ENCODE peak calls at places on chromosomes 4 and X, in seven cellular contexts. G is H9; X is vagina; P is body of pancreas; J is CD4-positive, alpha-beta T cell; K is sigmoid colon; S is lower lobe of right lung. W is an unnamed sample.

GRCh38 chrX:153588021-153588781 is 10.7 kb downstream of the CCNQ start:
- DNase-seq in X (no peak), P (no peak), S (no peak), G (no peak), K (no peak), J (no peak), W (no peak)

GRCh38 chrX:131975851-131976250 is 47.3 kb upstream of the STK26 start:
- DNase-seq in P (no peak), X (no peak), S (no peak), J (no peak), K (no peak), G (no peak), W (no peak)

GRCh38 chr4:118307619-118308018 is 45.2 kb downstream of the PRSS12 start:
- DNase-seq in X (no peak), K (no peak), S (no peak), G (no peak), P (no peak), J (no peak), W (no peak)

GRCh38 chr4:7842384-7843279 is 97.0 kb downstream of the AFAP1 start:
- DNase-seq in K (peak), G (no peak), S (no peak), J (no peak), X (peak), P (peak), W (peak)

GRCh38 chr4:98496446-98496845 is 162.0 kb downstream of the TSPAN5 start:
- DNase-seq in X (no peak), J (no peak), P (no peak), K (no peak), S (no peak), G (no peak), W (no peak)

GRCh38 chrX:135522878-135523693 is 2.6 kb downstream of the INTS6L start:
- DNase-seq in P (no peak), S (no peak), J (no peak), K (no peak), G (no peak), X (no peak), W (no peak)

GRCh38 chr4:136369073-136369472 is 1163.2 kb downstream of the PCDH18 start:
- DNase-seq in K (no peak), P (no peak), G (no peak), S (no peak), X (no peak), J (no peak), W (no peak)

GRCh38 chrX:119635799-119636198 is 29.6 kb upstream of the NKRF start:
- DNase-seq in J (no peak), G (peak), X (no peak), K (no peak), S (no peak), P (no peak), W (no peak)

GRCh38 chr4:1412376-1413220 is 6.4 kb upstream of the NKX1-1 start:
- DNase-seq in J (no peak), S (peak), X (peak), K (no peak), P (no peak), G (peak), W (no peak)

GRCh38 chr4:155787113-155787710 is 28.4 kb downstream of the GUCY1B1 start:
- DNase-seq in J (no peak), X (no peak), K (no peak), S (no peak), P (peak), G (no peak), W (peak)

GRCh38 chr4:54794033-54794432 is 136.3 kb downstream of the KIT start:
- DNase-seq in J (no peak), P (no peak), G (no peak), S (no peak), K (no peak), X (no peak), W (no peak)

GRCh38 chr4:102429553-102429952 is 71.6 kb upstream of the NFKB1 start:
- DNase-seq in P (no peak), J (no peak), X (no peak), G (no peak), K (no peak), S (no peak), W (peak)

GRCh38 chr4:8538703-8539567 is 41.3 kb upstream of the GPR78 start:
- DNase-seq in J (no peak), S (no peak), X (no peak), K (no peak), P (peak), G (no peak), W (peak)

GRCh38 chr4:182575225-182575624 is 332.0 kb downstream of the TENM3 start:
- DNase-seq in X (no peak), K (no peak), J (no peak), G (no peak), P (no peak), S (no peak), W (no peak)

GRCh38 chr4:182577411-182577810 is 334.2 kb downstream of the TENM3 start:
- DNase-seq in G (no peak), P (no peak), J (no peak), X (no peak), K (no peak), S (no peak), W (no peak)

GRCh38 chr4:182574706-182575105 is 331.5 kb downstream of the TENM3 start:
- DNase-seq in J (no peak), P (no peak), K (no peak), X (no peak), G (no peak), S (no peak), W (no peak)

GRCh38 chr4:182578402-182578801 is 335.2 kb downstream of the TENM3 start:
- DNase-seq in X (no peak), K (no peak), P (no peak), J (no peak), S (no peak), G (no peak), W (peak)

GRCh38 chr4:182576609-182577289 is 333.5 kb downstream of the TENM3 start:
- DNase-seq in J (no peak), G (no peak), X (no peak), P (no peak), K (no peak), S (no peak), W (peak)
- H3K27ac ChIP-seq in J (no peak), G (no peak), X (no peak), P (no peak), K (peak), S (no peak), W (peak)

GRCh38 chr4:153585021-153585420 is 99.1 kb upstream of the TLR2 start:
- DNase-seq in G (no peak), S (no peak), K (no peak), J (no peak), P (no peak), X (no peak), W (no peak)
- TF ChIP-seq CTCF in G (no peak), S (no peak), K (no peak), J (no peak), P (no peak), X (no peak), W (no peak)

GRCh38 chrX:16431266-16431665 is 218.7 kb upstream of the S100G start:
- DNase-seq in G (no peak), X (no peak), S (no peak), K (no peak), J (no peak), P (no peak), W (no peak)

GRCh38 chrX:16435399-16435986 is 214.5 kb upstream of the S100G start:
- DNase-seq in X (no peak), K (no peak), J (no peak), G (no peak), P (no peak), S (no peak), W (no peak)

GRCh38 chrX:16436348-16437188 is 213.4 kb upstream of the S100G start:
- DNase-seq in S (peak), P (peak), K (peak), G (peak), X (no peak), J (peak), W (peak)

GRCh38 chrX:16429391-16429790 is 220.6 kb upstream of the S100G start:
- DNase-seq in P (no peak), K (no peak), G (no peak), S (peak), X (no peak), J (no peak), W (no peak)

GRCh38 chrX:16433021-16433420 is 216.9 kb upstream of the S100G start:
- DNase-seq in K (no peak), P (no peak), X (no peak), J (no peak), S (no peak), G (no peak), W (no peak)
- H3K27ac ChIP-seq in K (no peak), P (no peak), X (no peak), J (no peak), S (no peak), G (no peak), W (no peak)

GRCh38 chr4:148542922-148543623 is 100.9 kb upstream of the NR3C2 start:
- DNase-seq in P (no peak), G (no peak), K (no peak), S (no peak), X (no peak), J (no peak), W (peak)

GRCh38 chr4:148539387-148539786 is 97.2 kb upstream of the NR3C2 start:
- DNase-seq in J (no peak), G (no peak), K (no peak), S (no peak), X (no peak), P (no peak), W (no peak)

GRCh38 chr4:148540622-148541326 is 98.6 kb upstream of the NR3C2 start:
- DNase-seq in K (no peak), X (no peak), P (no peak), S (no peak), J (no peak), G (no peak), W (no peak)
- TF ChIP-seq CTCF in K (no peak), X (no peak), P (no peak), S (no peak), J (no peak), G (no peak), W (no peak)

W was measured in foreskin keratinocyte.